ENCODE peak calls at places on chromosome 4, in four cellular contexts. N, J, D and Z are unnamed samples.
A peak's percentile ranks its signal among the peaks of the same experiment; 100 is the strongest.

GRCh38 chr4:170988446-170988845 is 824.8 kb upstream of the GALNTL6 start:
- DNase-seq in N (no peak), J (no peak), D (no peak), Z (no peak)

GRCh38 chr4:85828295-85828910 is 353.5 kb downstream of the ARHGAP24 start:
- DNase-seq in N (no peak), J (no peak), D (no peak), Z (no peak)

GRCh38 chr4:159360549-159360948 is 257.7 kb downstream of the RAPGEF2 start:
- DNase-seq in N (no peak), J (no peak), D (no peak), Z (no peak)

GRCh38 chr4:144645621-144646522 is at the start of gene HHIP:
- DNase-seq in N (peak; percentile 25), J (no peak), D (peak; percentile 82), Z (peak; percentile 27)

GRCh38 chr4:108042927-108043326 is 53.2 kb downstream of the HADH start:
- DNase-seq in N (no peak), J (no peak), D (no peak), Z (no peak)

GRCh38 chr4:184959309-184959708 is 59.0 kb upstream of the HELT start:
- DNase-seq in N (no peak), J (no peak), D (no peak), Z (no peak)

GRCh38 chr4:15882675-15883086 is 55.9 kb downstream of the FGFBP1 start:
- DNase-seq in N (peak; percentile 33), J (peak; percentile 51), D (peak; percentile 82), Z (peak; percentile 58)

GRCh38 chr4:17646693-17647092 is 32.3 kb downstream of the MED28 start:
- DNase-seq in N (peak; percentile 43), J (no peak), D (no peak), Z (peak; percentile 41)

GRCh38 chr4:21856301-21856700 is 92.3 kb downstream of the KCNIP4 start:
- DNase-seq in N (no peak), J (no peak), D (no peak), Z (no peak)

GRCh38 chr4:96809563-96809962 is 969.7 kb downstream of the PDHA2 start:
- DNase-seq in N (no peak), J (no peak), D (no peak), Z (no peak)

GRCh38 chr4:41061482-41062185 is 152.7 kb downstream of the APBB2 start:
- DNase-seq in N (no peak), J (no peak), D (no peak), Z (no peak)

GRCh38 chr4:24734511-24734910 is 60.9 kb upstream of the SOD3 start:
- DNase-seq in N (no peak), J (no peak), D (no peak), Z (no peak)

GRCh38 chr4:150570862-150571261 is 11.1 kb upstream of the MAB21L2 start:
- DNase-seq in N (no peak), J (no peak), D (no peak), Z (no peak)

GRCh38 chr4:122005064-122005755 is 53.4 kb upstream of the TRPC3 start:
- DNase-seq in N (no peak), J (no peak), D (no peak), Z (no peak)

GRCh38 chr4:41620594-41621256 is 82.8 kb downstream of the LIMCH1 start:
- DNase-seq in N (no peak), J (peak; percentile 64), D (no peak), Z (no peak)

GRCh38 chr4:39255916-39256315 is 73.6 kb downstream of the WDR19 start:
- DNase-seq in N (no peak), J (no peak), D (no peak), Z (no peak)

GRCh38 chr4:59727745-59728144 is 1472.4 kb upstream of the ADGRL3 start:
- DNase-seq in N (no peak), J (no peak), D (no peak), Z (no peak)

GRCh38 chr4:70559216-70559830 is 32.7 kb upstream of the AMBN start:
- DNase-seq in N (peak; percentile 28), J (peak; percentile 58), D (peak; percentile 64), Z (peak; percentile 34)

GRCh38 chr4:158811704-158812103 is 42.9 kb downstream of the FNIP2 start:
- DNase-seq in N (peak; percentile 53), J (peak; percentile 47), D (no peak), Z (peak; percentile 55)

GRCh38 chr4:152564336-152564735 is 28.4 kb upstream of the FBXW7 start:
- DNase-seq in N (no peak), J (no peak), D (no peak), Z (no peak)

GRCh38 chr4:2831611-2832308 is 11.9 kb upstream of the ADD1 start:
- DNase-seq in N (peak; percentile 7), J (peak; percentile 1), D (no peak), Z (no peak)

GRCh38 chr4:170769857-170770256 is 680.1 kb upstream of the AADAT start:
- DNase-seq in N (no peak), J (no peak), D (no peak), Z (no peak)

GRCh38 chr4:8703857-8704495 is 111.4 kb downstream of the CPZ start:
- DNase-seq in N (no peak), J (no peak), D (no peak), Z (no peak)
- H3K4me3 ChIP-seq in N (no peak overlapping the region), J (no peak overlapping the region), D (no peak overlapping the region), Z (no peak overlapping the region)

GRCh38 chr4:109075617-109076016 is 226.8 kb downstream of the COL25A1 start:
- DNase-seq in N (no peak), J (no peak), D (no peak), Z (no peak)
- TF ChIP-seq CTCF in N (no peak), J (no peak), D (no peak), Z (no peak)

DNA sequence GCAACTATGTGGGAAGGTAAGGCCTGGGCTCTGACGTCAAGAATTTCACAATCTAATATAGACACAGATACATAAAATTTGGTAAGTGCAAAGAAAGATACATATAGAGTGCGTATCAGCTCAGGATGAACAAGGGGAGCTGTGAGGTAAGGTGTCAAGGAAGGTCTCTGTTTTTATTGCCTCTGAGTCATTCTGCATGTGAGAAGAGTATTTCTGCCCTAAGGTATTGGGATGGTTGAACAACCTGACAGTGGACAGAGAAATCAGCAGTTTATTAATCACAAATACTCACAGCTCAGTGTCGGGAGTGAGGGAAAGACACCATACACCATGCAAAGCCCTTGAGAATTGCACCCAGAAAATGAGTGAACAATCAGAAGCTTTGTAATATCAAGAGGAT is 89.8 kb downstream of the COMMD8 start:
- DNase-seq in N (no peak), J (no peak), D (no peak), Z (no peak)
- H3K4me1 ChIP-seq in N (no peaks in the 10 kb centered on the region), J (no peaks in the 10 kb centered on the region), D (no peaks in the 10 kb centered on the region), Z (no peaks in the 10 kb centered on the region)

DNA sequence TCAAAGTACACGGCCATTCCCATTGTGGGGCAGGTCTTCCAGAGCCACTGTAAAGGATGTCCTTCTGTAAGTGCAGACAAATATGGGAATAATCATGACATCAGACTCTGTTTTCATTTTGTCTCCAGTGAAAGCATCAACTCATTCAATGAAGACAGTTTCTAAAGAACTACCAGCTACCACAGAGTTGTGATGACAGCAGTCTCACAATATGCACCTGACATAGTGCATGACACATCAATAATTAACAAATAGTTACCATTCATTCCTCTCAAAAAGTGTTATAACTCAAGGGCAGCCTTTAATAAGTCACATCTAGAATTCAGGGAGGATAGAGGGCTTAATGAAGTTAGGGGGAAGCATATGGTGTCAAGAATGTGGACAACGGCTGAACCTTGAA is 20.2 kb downstream of the MTTP start:
- DNase-seq in N (no peak), J (no peak), D (no peak), Z (no peak)
- H3K4me3 ChIP-seq in N (no peak overlapping the region), J (no peak overlapping the region), D (no peak overlapping the region), Z (no peak overlapping the region)

GRCh38 chr4:118585015-118585414 is 100.2 kb upstream of the METTL14 start:
- DNase-seq in N (no peak), J (no peak), D (no peak), Z (no peak)
- TF ChIP-seq CTCF in N (no peak), J (no peak), D (no peak), Z (no peak)